ENCODE peak calls at places on chromosomes 11 and 22, in six cellular contexts. P is HCT116, J is transverse colon, M is spleen, O is suprapubic skin, T is prostate gland. F is an unnamed sample. For H3K4me1, the result is how much of the 10 kb centered on the place peaks cover.

GRCh38 chr22:44316393-44317162 is 3.8 kb upstream of the SHISAL1 start:
- DNase-seq in J (no peak), P (no peak), T (no peak), M (no peak), O (no peak), F (no peak)

GRCh38 chr11:121452609-121453150 is at the start of gene SORL1-AS1:
- DNase-seq in J (peak), M (no peak), O (no peak), T (no peak), P (no peak), F (no peak)

GRCh38 chr22:39236321-39237275 is 8.2 kb downstream of the PDGFB start:
- DNase-seq in J (peak), T (peak), P (no peak), O (no peak), M (no peak), F (no peak)

GRCh38 chr11:77039491-77040400 is 5.5 kb downstream of the B3GNT6 start:
- DNase-seq in P (no peak), T (no peak), J (peak), O (peak), M (no peak), F (no peak)

GRCh38 chr11:3109434-3109833 is 52.2 kb upstream of the CARS1 start:
- DNase-seq in T (no peak), O (peak), P (no peak), M (peak), J (no peak), F (no peak)

GRCh38 chr11:129146196-129146595 is 45.9 kb downstream of the ARHGAP32 start:
- DNase-seq in M (no peak), P (no peak), T (no peak), O (no peak), J (no peak), F (no peak)

GRCh38 chr22:18978506-18978905 is 42.4 kb upstream of the PRODH start:
- DNase-seq in J (no peak), T (no peak), O (peak), P (no peak), M (peak), F (no peak)

GRCh38 chr22:20959578-20960461 is 7.2 kb upstream of the AIFM3 start:
- DNase-seq in M (peak), O (no peak), P (no peak), T (no peak), J (no peak), F (no peak)

GRCh38 chr22:22903355-22903777 is 15.8 kb downstream of the IGLL5 start:
- DNase-seq in P (no peak), T (no peak), M (peak), J (no peak), O (no peak), F (no peak)

GRCh38 chr11:536841-537621 is at the start of gene LRRC56:
- DNase-seq in M (peak), P (peak), J (peak), O (peak), T (peak), F (peak)

GRCh38 chr11:22566293-22566692 is 59.3 kb downstream of the FANCF start:
- DNase-seq in O (no peak), P (no peak), T (no peak), M (no peak), J (no peak), F (no peak)

GRCh38 chr11:2194877-2195755 is 23.5 kb upstream of the TH start:
- DNase-seq in J (peak), P (no peak), M (no peak), O (no peak), T (no peak), F (no peak)

GRCh38 chr11:48063424-48063978 is 83.1 kb downstream of the PTPRJ start:
- DNase-seq in O (no peak), J (no peak), M (no peak), T (no peak), P (peak), F (no peak)

GRCh38 chr11:119891392-119891791 is 162.4 kb upstream of the NECTIN1 start:
- DNase-seq in O (no peak), M (peak), T (no peak), P (no peak), J (no peak), F (no peak)

GRCh38 chr11:93059074-93059957 is 89.9 kb downstream of the MTNR1B start:
- DNase-seq in J (no peak), O (no peak), T (no peak), P (no peak), M (no peak), F (no peak)

GRCh38 chr11:2540521-2541320 is 95.9 kb downstream of the KCNQ1 start:
- DNase-seq in O (peak), P (no peak), M (peak), T (no peak), J (peak), F (no peak)

GRCh38 chr22:45983797-45984196 is 6.8 kb upstream of the WNT7B start:
- DNase-seq in J (no peak), M (no peak), O (no peak), T (no peak), P (no peak), F (no peak)

GRCh38 chr11:36065436-36065835 is 121.6 kb downstream of the LDLRAD3 start:
- DNase-seq in P (no peak), M (no peak), J (no peak), T (no peak), O (no peak), F (no peak)

GRCh38 chr11:117822031-117822521 is 2.5 kb downstream of the FXYD2 start:
- DNase-seq in T (no peak), O (peak), P (no peak), J (peak), M (peak), F (no peak)

GRCh38 chr11:86291466-86292262 is 10.4 kb upstream of the HIKESHI start:
- DNase-seq in J (peak), P (peak), T (peak), O (no peak), M (no peak), F (no peak)

GRCh38 chr11:35111171-35112055 is 27.6 kb upstream of the CD44 start:
- DNase-seq in J (peak), T (no peak), P (no peak), M (no peak), O (no peak), F (no peak)

GRCh38 chr11:24163146-24163545 is 333.7 kb upstream of the LUZP2 start:
- DNase-seq in P (no peak), M (no peak), J (no peak), T (no peak), O (no peak), F (no peak)

GRCh38 chr11:92286718-92287117 is 62.1 kb downstream of the FAT3 start:
- DNase-seq in M (no peak), T (no peak), O (no peak), J (no peak), P (no peak), F (no peak)

GRCh38 chr22:20946991-20947390 is 20.1 kb upstream of the AIFM3 start:
- DNase-seq in O (no peak), J (no peak), P (no peak), M (peak), T (no peak), F (no peak)

GRCh38 chr22:29211066-29211841 is 5.6 kb downstream of the EMID1 start:
- DNase-seq in J (no peak), T (no peak), P (no peak), O (no peak), M (no peak), F (no peak)

GRCh38 chr11:120344302-120345004 is 8.2 kb downstream of the ARHGEF12 start:
- DNase-seq in M (no peak), T (no peak), O (no peak), P (peak), J (peak), F (no peak)

GRCh38 chr11:90722552-90723190 is 499.8 kb upstream of the CHORDC1 start:
- DNase-seq in T (no peak), P (no peak), M (no peak), O (no peak), J (no peak), F (no peak)

GRCh38 chr22:19571995-19572394 is 47.8 kb upstream of the CLDN5 start:
- DNase-seq in P (no peak), J (no peak), O (no peak), M (no peak), T (no peak), F (no peak)

GRCh38 chr22:42379961-42380537 is 52.2 kb downstream of the NFAM1 start:
- DNase-seq in T (no peak), P (no peak), J (no peak), O (no peak), M (no peak), F (no peak)

GRCh38 chr11:45238724-45239123 is 47.4 kb downstream of the SYT13 start:
- DNase-seq in J (no peak), T (no peak), O (no peak), P (no peak), M (no peak), F (no peak)

GRCh38 chr11:114413958-114414357 is 13.5 kb downstream of the RBM7 start:
- DNase-seq in J (no peak), M (no peak), O (no peak), T (no peak), P (no peak), F (no peak)

GRCh38 chr11:15829312-15829711 is 527.0 kb downstream of the SOX6 start:
- DNase-seq in P (no peak), T (no peak), O (no peak), J (no peak), M (no peak), F (no peak)

GRCh38 chr11:12159351-12160099 is 49.1 kb downstream of the MICAL2 start:
- DNase-seq in P (no peak), O (no peak), J (no peak), M (no peak), T (no peak), F (no peak)

GRCh38 chr11:2151500-2152257 is 9.3 kb downstream of the INS start:
- DNase-seq in O (peak), P (peak), M (peak), T (peak), J (peak), F (peak)

GRCh38 chr11:57478971-57479663 is 18.8 kb downstream of the RTN4RL2 start:
- DNase-seq in M (no peak), J (no peak), T (no peak), P (no peak), O (no peak), F (no peak)

GRCh38 chr11:69270929-69271328 is 23.0 kb upstream of the MYEOV start:
- DNase-seq in P (no peak), J (no peak), M (no peak), O (no peak), T (no peak), F (no peak)
- H3K4me1 ChIP-seq in P (under half), J (under half), M (under half), O (under half), T (under half), F (under half)

GRCh38 chr11:64833509-64833908 is 10.9 kb downstream of the CDC42BPG start:
- DNase-seq in T (no peak), P (no peak), J (no peak), O (no peak), M (no peak), F (no peak)
- TF ChIP-seq POLR2AphosphoS5 in T (no peak), P (no peak), J (no peak), O (no peak), M (no peak), F (no peak)

GRCh38 chr11:126640186-126640585 is 284.7 kb downstream of the ST3GAL4 start:
- DNase-seq in P (no peak), T (no peak), O (no peak), M (no peak), J (no peak), F (no peak)
- H3K27ac ChIP-seq in P (no peak), T (no peak), O (no peak), M (no peak), J (no peak), F (no peak)

DNA sequence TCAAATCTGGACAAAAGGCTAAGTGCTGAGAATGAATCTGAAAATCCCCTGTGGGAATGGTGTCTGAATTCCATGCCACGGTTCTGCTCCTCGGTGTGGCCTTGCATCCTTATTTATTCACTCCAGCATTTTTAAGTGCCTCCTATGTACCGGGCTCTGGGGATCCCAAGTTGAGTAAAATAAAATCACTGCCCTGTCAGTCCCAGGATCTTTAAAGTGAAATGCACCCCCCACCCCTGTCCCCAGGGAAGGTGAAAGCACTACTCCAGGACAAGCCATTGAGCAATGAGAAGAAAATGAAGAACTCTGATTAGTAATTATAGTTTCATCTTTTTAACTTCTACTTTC is 3.3 kb downstream of the LGR4 start:
- DNase-seq in M (no peak), J (no peak), O (no peak), P (no peak), T (no peak), F (no peak)
- H3K4me1 ChIP-seq in M (half or more), J (half or more), O (half or more), P (under half), T (under half), F (under half)

GRCh38 chr22:36753120-36753802 is 22.7 kb downstream of the IFT27 start:
- DNase-seq in J (peak), O (peak), T (no peak), M (no peak), P (no peak), F (no peak)
- TF ChIP-seq POLR2AphosphoS5 in J (no peak), O (no peak), T (no peak), M (no peak), P (no peak), F (no peak)

DNA sequence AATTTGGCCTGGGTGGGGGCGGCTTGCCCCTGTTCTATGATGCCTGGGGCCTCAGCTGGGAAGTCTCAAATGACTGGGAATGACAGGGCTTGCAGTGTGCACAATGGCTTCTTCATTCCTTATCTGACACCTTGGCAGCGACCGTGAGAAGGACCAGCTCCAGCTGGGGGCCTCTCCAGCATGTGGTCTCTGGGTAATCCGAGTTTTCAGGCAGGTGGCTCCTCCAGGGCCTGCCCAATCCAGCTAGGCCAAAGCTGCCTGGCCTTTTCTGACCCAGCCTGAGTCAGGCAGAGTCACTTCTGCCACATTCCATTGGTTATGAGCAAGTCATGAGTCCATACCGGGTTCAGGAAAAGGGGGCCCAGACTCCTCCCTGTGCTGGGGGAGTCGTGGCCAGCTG is 646.0 kb downstream of the OPCML start:
- DNase-seq in J (no peak), O (no peak), P (no peak), M (no peak), T (no peak), F (no peak)
- H3K27ac ChIP-seq in J (no peak), O (no peak), P (no peak), M (no peak), T (no peak), F (no peak)

DNA sequence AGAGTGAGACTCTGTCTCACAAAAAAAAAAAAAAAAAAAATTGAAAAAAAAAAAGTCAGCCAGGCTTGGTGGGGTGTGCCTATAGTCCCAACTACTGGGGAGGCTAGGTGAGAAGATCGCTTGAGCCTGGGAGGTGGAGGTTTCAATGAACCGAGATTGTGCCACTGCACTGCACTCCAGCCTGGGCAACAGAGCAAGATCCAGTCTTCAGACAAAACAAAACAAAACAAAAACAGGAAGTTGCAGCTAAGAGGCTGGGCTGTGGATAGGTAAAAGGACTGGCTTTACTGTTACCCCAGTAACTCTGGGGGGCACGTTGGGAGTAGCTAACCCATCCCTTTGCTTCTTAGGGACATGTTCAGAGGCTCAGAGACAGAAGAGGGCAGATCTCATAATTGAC is 6.3 kb upstream of the PC start:
- DNase-seq in T (no peak), J (no peak), O (no peak), M (no peak), P (no peak), F (no peak)
- H3K4me1 ChIP-seq in T (under half), J (under half), O (under half), M (under half), P (under half), F (under half)

GRCh38 chr22:50531546-50532352 is 1.9 kb upstream of the TYMP start:
- DNase-seq in O (peak), J (peak), M (peak), T (peak), P (no peak), F (peak)
- TF ChIP-seq POLR2AphosphoS5 in O (no peak), J (peak), M (peak), T (peak), P (peak), F (no peak)

GRCh38 chr22:17829691-17830040 is 55.4 kb upstream of the BID start:
- DNase-seq in J (no peak), O (no peak), P (no peak), M (no peak), T (no peak), F (no peak)

GRCh38 chr22:17835256-17835655 is 61.0 kb upstream of the BID start:
- DNase-seq in O (no peak), P (no peak), M (no peak), T (no peak), J (no peak), F (no peak)

GRCh38 chr22:17830041-17830961 is 56.0 kb upstream of the BID start:
- DNase-seq in T (peak), J (peak), P (peak), M (peak), O (peak), F (peak)

GRCh38 chr22:17831527-17832251 is 57.4 kb upstream of the BID start:
- DNase-seq in M (no peak), O (no peak), P (no peak), J (no peak), T (no peak), F (no peak)

DNA sequence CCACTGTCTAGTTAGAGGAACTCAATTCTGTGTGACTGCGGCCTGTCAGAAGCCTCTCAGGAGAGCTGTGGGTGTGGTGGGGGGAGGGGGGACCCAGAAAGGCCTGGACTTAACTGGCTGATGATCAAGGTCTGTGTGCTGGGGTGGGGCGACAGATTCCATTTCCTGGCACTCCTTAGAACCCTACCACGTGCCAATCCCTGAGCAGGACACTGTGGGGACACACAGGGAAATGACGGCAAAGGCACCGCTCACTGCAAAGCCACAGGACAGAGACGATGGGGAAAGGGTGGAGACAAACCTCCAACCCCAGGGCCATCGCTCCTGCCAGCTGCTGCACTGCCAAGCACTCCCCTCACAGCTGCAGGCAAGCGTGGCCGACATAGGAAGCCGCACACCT is 58.4 kb upstream of the BID start:
- DNase-seq in T (no peak), J (peak), M (no peak), O (no peak), P (no peak), F (peak)
- H3K27ac ChIP-seq in T (no peak), J (peak), M (peak), O (no peak), P (no peak), F (peak)

F was measured in breast epithelium.